ENCODE peak calls at places on chromosomes 4 and X, in seven cellular contexts. One of them, this sample, is unnamed.

GRCh38 chr4:144955104-144955503 is 142.9 kb downstream of the ANAPC10 start:
- DNase-seq in naive thymus-derived CD8-positive, alpha-beta T cell: no peak
- DNase-seq in GM04504: no peak
- DNase-seq in OCI-LY7: no peak
- DNase-seq in stromal cell of bone marrow: no peak
- DNase-seq in uterus: no peak
- DNase-seq in Right ventricle myocardium superior: no peak
- DNase-seq in this sample: no peak

GRCh38 chr4:123109129-123109528 is 186.7 kb upstream of the NUDT6 start:
- DNase-seq in naive thymus-derived CD8-positive, alpha-beta T cell: no peak
- DNase-seq in GM04504: no peak
- DNase-seq in OCI-LY7: no peak
- DNase-seq in stromal cell of bone marrow: no peak
- DNase-seq in uterus: no peak
- DNase-seq in Right ventricle myocardium superior: no peak
- DNase-seq in this sample: no peak

GRCh38 chr4:152187693-152188092 is 348.2 kb downstream of the FBXW7 start:
- DNase-seq in naive thymus-derived CD8-positive, alpha-beta T cell: no peak
- DNase-seq in GM04504: no peak
- DNase-seq in OCI-LY7: no peak
- DNase-seq in stromal cell of bone marrow: peak
- DNase-seq in uterus: no peak
- DNase-seq in Right ventricle myocardium superior: no peak
- DNase-seq in this sample: no peak

GRCh38 chr4:89111833-89112563 is 665 bp downstream of the TIGD2 start:
- DNase-seq in naive thymus-derived CD8-positive, alpha-beta T cell: no peak
- DNase-seq in GM04504: peak
- DNase-seq in OCI-LY7: no peak
- DNase-seq in stromal cell of bone marrow: no peak
- DNase-seq in uterus: no peak
- DNase-seq in Right ventricle myocardium superior: no peak
- DNase-seq in this sample: no peak

GRCh38 chrX:112837531-112837930 is 3.1 kb downstream of the AMOT start:
- DNase-seq in naive thymus-derived CD8-positive, alpha-beta T cell: no peak
- DNase-seq in GM04504: no peak
- DNase-seq in OCI-LY7: no peak
- DNase-seq in stromal cell of bone marrow: no peak
- DNase-seq in uterus: no peak
- DNase-seq in Right ventricle myocardium superior: no peak
- DNase-seq in this sample: no peak

GRCh38 chrX:122913134-122913533 is 270.9 kb upstream of the GRIA3 start:
- DNase-seq in naive thymus-derived CD8-positive, alpha-beta T cell: no peak
- DNase-seq in GM04504: no peak
- DNase-seq in OCI-LY7: no peak
- DNase-seq in stromal cell of bone marrow: no peak
- DNase-seq in uterus: no peak
- DNase-seq in Right ventricle myocardium superior: no peak
- DNase-seq in this sample: no peak

GRCh38 chrX:151919610-151920009 is 6.9 kb downstream of the MAGEA4 start:
- DNase-seq in naive thymus-derived CD8-positive, alpha-beta T cell: no peak
- DNase-seq in GM04504: no peak
- DNase-seq in OCI-LY7: no peak
- DNase-seq in stromal cell of bone marrow: no peak
- DNase-seq in uterus: no peak
- DNase-seq in Right ventricle myocardium superior: no peak
- DNase-seq in this sample: no peak

GRCh38 chr4:184216436-184217004 is 1.2 kb downstream of the ENPP6 start:
- DNase-seq in naive thymus-derived CD8-positive, alpha-beta T cell: no peak
- DNase-seq in GM04504: no peak
- DNase-seq in OCI-LY7: no peak
- DNase-seq in stromal cell of bone marrow: no peak
- DNase-seq in uterus: no peak
- DNase-seq in Right ventricle myocardium superior: no peak
- DNase-seq in this sample: no peak

GRCh38 chr4:150402968-150403367 is 179.0 kb upstream of the MAB21L2 start:
- DNase-seq in naive thymus-derived CD8-positive, alpha-beta T cell: no peak
- DNase-seq in GM04504: no peak
- DNase-seq in OCI-LY7: peak
- DNase-seq in stromal cell of bone marrow: no peak
- DNase-seq in uterus: no peak
- DNase-seq in Right ventricle myocardium superior: peak
- DNase-seq in this sample: no peak

GRCh38 chr4:85474818-85475630 is at the start of gene ARHGAP24:
- DNase-seq in naive thymus-derived CD8-positive, alpha-beta T cell: peak
- DNase-seq in GM04504: peak
- DNase-seq in OCI-LY7: peak
- DNase-seq in stromal cell of bone marrow: peak
- DNase-seq in uterus: peak
- DNase-seq in Right ventricle myocardium superior: peak
- DNase-seq in this sample: peak

GRCh38 chr4:40292313-40292759 is 42.8 kb upstream of the CHRNA9 start:
- DNase-seq in naive thymus-derived CD8-positive, alpha-beta T cell: no peak
- DNase-seq in GM04504: no peak
- DNase-seq in OCI-LY7: peak
- DNase-seq in stromal cell of bone marrow: peak
- DNase-seq in uterus: no peak
- DNase-seq in Right ventricle myocardium superior: no peak
- DNase-seq in this sample: no peak

GRCh38 chrX:15616531-15616930 is 15.8 kb upstream of the ACE2 start:
- DNase-seq in naive thymus-derived CD8-positive, alpha-beta T cell: no peak
- DNase-seq in GM04504: no peak
- DNase-seq in OCI-LY7: no peak
- DNase-seq in stromal cell of bone marrow: no peak
- DNase-seq in uterus: no peak
- DNase-seq in Right ventricle myocardium superior: peak
- DNase-seq in this sample: no peak

GRCh38 chrX:153703036-153703370 is 15.3 kb downstream of the SLC6A8 start:
- DNase-seq in naive thymus-derived CD8-positive, alpha-beta T cell: no peak
- DNase-seq in GM04504: no peak
- DNase-seq in OCI-LY7: no peak
- DNase-seq in stromal cell of bone marrow: no peak
- DNase-seq in uterus: peak
- DNase-seq in Right ventricle myocardium superior: peak
- DNase-seq in this sample: no peak

GRCh38 chrX:9746148-9746880 is 19.3 kb downstream of the GPR143 start:
- DNase-seq in naive thymus-derived CD8-positive, alpha-beta T cell: no peak
- DNase-seq in GM04504: peak
- DNase-seq in OCI-LY7: no peak
- DNase-seq in stromal cell of bone marrow: no peak
- DNase-seq in uterus: no peak
- DNase-seq in Right ventricle myocardium superior: no peak
- DNase-seq in this sample: no peak

GRCh38 chrX:41033299-41033698 is 51.9 kb upstream of the USP9X start:
- DNase-seq in naive thymus-derived CD8-positive, alpha-beta T cell: no peak
- DNase-seq in GM04504: no peak
- DNase-seq in OCI-LY7: no peak
- DNase-seq in stromal cell of bone marrow: no peak
- DNase-seq in uterus: no peak
- DNase-seq in Right ventricle myocardium superior: no peak
- DNase-seq in this sample: no peak

GRCh38 chrX:34874763-34875162 is 67.8 kb upstream of the FAM47B start:
- DNase-seq in naive thymus-derived CD8-positive, alpha-beta T cell: no peak
- DNase-seq in GM04504: no peak
- DNase-seq in OCI-LY7: no peak
- DNase-seq in stromal cell of bone marrow: no peak
- DNase-seq in uterus: no peak
- DNase-seq in Right ventricle myocardium superior: no peak
- DNase-seq in this sample: no peak

GRCh38 chr4:37434469-37434868 is 189.9 kb downstream of the NWD2 start:
- DNase-seq in naive thymus-derived CD8-positive, alpha-beta T cell: no peak
- DNase-seq in GM04504: no peak
- DNase-seq in OCI-LY7: no peak
- DNase-seq in stromal cell of bone marrow: no peak
- DNase-seq in uterus: no peak
- DNase-seq in Right ventricle myocardium superior: no peak
- DNase-seq in this sample: no peak

GRCh38 chrX:143788265-143788664 is 67.7 kb upstream of the SPANXN2 start:
- DNase-seq in naive thymus-derived CD8-positive, alpha-beta T cell: no peak
- DNase-seq in GM04504: no peak
- DNase-seq in OCI-LY7: peak
- DNase-seq in stromal cell of bone marrow: no peak
- DNase-seq in uterus: no peak
- DNase-seq in Right ventricle myocardium superior: no peak
- DNase-seq in this sample: no peak

GRCh38 chrX:19958530-19959486 is 32.1 kb downstream of the BCLAF3 start:
- DNase-seq in naive thymus-derived CD8-positive, alpha-beta T cell: no peak
- DNase-seq in GM04504: no peak
- DNase-seq in OCI-LY7: no peak
- DNase-seq in stromal cell of bone marrow: no peak
- DNase-seq in uterus: no peak
- DNase-seq in Right ventricle myocardium superior: no peak
- DNase-seq in this sample: no peak

GRCh38 chr4:165682621-165683020 is 190.4 kb upstream of the TLL1 start:
- DNase-seq in naive thymus-derived CD8-positive, alpha-beta T cell: no peak
- DNase-seq in GM04504: no peak
- DNase-seq in OCI-LY7: no peak
- DNase-seq in stromal cell of bone marrow: no peak
- DNase-seq in uterus: no peak
- DNase-seq in Right ventricle myocardium superior: no peak
- DNase-seq in this sample: no peak

GRCh38 chr4:23320881-23321612 is 568.8 kb downstream of the PPARGC1A start:
- DNase-seq in naive thymus-derived CD8-positive, alpha-beta T cell: no peak
- DNase-seq in GM04504: no peak
- DNase-seq in OCI-LY7: no peak
- DNase-seq in stromal cell of bone marrow: no peak
- DNase-seq in uterus: no peak
- DNase-seq in Right ventricle myocardium superior: no peak
- DNase-seq in this sample: no peak

GRCh38 chrX:113059714-113060113 is 219.1 kb upstream of the AMOT start:
- DNase-seq in naive thymus-derived CD8-positive, alpha-beta T cell: no peak
- DNase-seq in GM04504: no peak
- DNase-seq in OCI-LY7: no peak
- DNase-seq in stromal cell of bone marrow: no peak
- DNase-seq in uterus: no peak
- DNase-seq in Right ventricle myocardium superior: peak
- DNase-seq in this sample: no peak

GRCh38 chr4:169092889-169093522 is 83.0 kb upstream of the CBR4 start:
- DNase-seq in naive thymus-derived CD8-positive, alpha-beta T cell: no peak
- DNase-seq in GM04504: no peak
- DNase-seq in OCI-LY7: no peak
- DNase-seq in stromal cell of bone marrow: no peak
- DNase-seq in uterus: no peak
- DNase-seq in Right ventricle myocardium superior: no peak
- DNase-seq in this sample: no peak

GRCh38 chr4:36269116-36269515 is 12.3 kb upstream of the DTHD1 start:
- DNase-seq in naive thymus-derived CD8-positive, alpha-beta T cell: no peak
- DNase-seq in GM04504: no peak
- DNase-seq in OCI-LY7: no peak
- DNase-seq in stromal cell of bone marrow: no peak
- DNase-seq in uterus: no peak
- DNase-seq in Right ventricle myocardium superior: no peak
- DNase-seq in this sample: no peak

GRCh38 chrX:538311-538710 is 92.3 kb upstream of the SHOX start:
- DNase-seq in naive thymus-derived CD8-positive, alpha-beta T cell: no peak
- DNase-seq in GM04504: no peak
- DNase-seq in OCI-LY7: no peak
- DNase-seq in stromal cell of bone marrow: no peak
- DNase-seq in uterus: no peak
- DNase-seq in Right ventricle myocardium superior: no peak
- DNase-seq in this sample: no peak

GRCh38 chr4:77146426-77147399 is 10.3 kb upstream of the CCNG2 start:
- DNase-seq in naive thymus-derived CD8-positive, alpha-beta T cell: no peak
- DNase-seq in GM04504: no peak
- DNase-seq in OCI-LY7: peak
- DNase-seq in stromal cell of bone marrow: no peak
- DNase-seq in uterus: no peak
- DNase-seq in Right ventricle myocardium superior: no peak
- DNase-seq in this sample: no peak

GRCh38 chr4:102564399-102564921 is 63.3 kb downstream of the NFKB1 start:
- DNase-seq in naive thymus-derived CD8-positive, alpha-beta T cell: no peak
- DNase-seq in GM04504: peak
- DNase-seq in OCI-LY7: no peak
- DNase-seq in stromal cell of bone marrow: peak
- DNase-seq in uterus: no peak
- DNase-seq in Right ventricle myocardium superior: no peak
- DNase-seq in this sample: no peak

GRCh38 chr4:158670975-158671664 is 567 bp downstream of the C4orf46 start:
- DNase-seq in naive thymus-derived CD8-positive, alpha-beta T cell: peak
- DNase-seq in GM04504: peak
- DNase-seq in OCI-LY7: peak
- DNase-seq in stromal cell of bone marrow: peak
- DNase-seq in uterus: peak
- DNase-seq in Right ventricle myocardium superior: peak
- DNase-seq in this sample: no peak

GRCh38 chr4:183249854-183250253 is 70.2 kb downstream of the CLDN22 start:
- DNase-seq in naive thymus-derived CD8-positive, alpha-beta T cell: no peak
- DNase-seq in GM04504: no peak
- DNase-seq in OCI-LY7: peak
- DNase-seq in stromal cell of bone marrow: no peak
- DNase-seq in uterus: no peak
- DNase-seq in Right ventricle myocardium superior: no peak
- DNase-seq in this sample: no peak

GRCh38 chrX:110317820-110318663 is at the start of gene AMMECR1:
- DNase-seq in naive thymus-derived CD8-positive, alpha-beta T cell: peak
- DNase-seq in GM04504: peak
- DNase-seq in OCI-LY7: peak
- DNase-seq in stromal cell of bone marrow: peak
- DNase-seq in uterus: peak
- DNase-seq in Right ventricle myocardium superior: peak
- DNase-seq in this sample: peak

GRCh38 chrX:119677654-119677981 is 15.3 kb downstream of the SEPTIN6 start:
- DNase-seq in naive thymus-derived CD8-positive, alpha-beta T cell: no peak
- DNase-seq in GM04504: no peak
- DNase-seq in OCI-LY7: peak
- DNase-seq in stromal cell of bone marrow: no peak
- DNase-seq in uterus: no peak
- DNase-seq in Right ventricle myocardium superior: no peak
- DNase-seq in this sample: no peak

GRCh38 chr4:6198278-6198677 is 2.1 kb downstream of the JAKMIP1 start:
- DNase-seq in naive thymus-derived CD8-positive, alpha-beta T cell: no peak
- DNase-seq in GM04504: no peak
- DNase-seq in OCI-LY7: no peak
- DNase-seq in stromal cell of bone marrow: no peak
- DNase-seq in uterus: no peak
- DNase-seq in Right ventricle myocardium superior: no peak
- DNase-seq in this sample: no peak

GRCh38 chrX:42967681-42968080 is 189.7 kb upstream of the PPP1R2C start:
- DNase-seq in naive thymus-derived CD8-positive, alpha-beta T cell: no peak
- DNase-seq in GM04504: no peak
- DNase-seq in OCI-LY7: no peak
- DNase-seq in stromal cell of bone marrow: no peak
- DNase-seq in uterus: no peak
- DNase-seq in Right ventricle myocardium superior: no peak
- DNase-seq in this sample: no peak

GRCh38 chr4:7900351-7900750 is 39.3 kb downstream of the AFAP1 start:
- DNase-seq in naive thymus-derived CD8-positive, alpha-beta T cell: no peak
- DNase-seq in GM04504: no peak
- DNase-seq in OCI-LY7: no peak
- DNase-seq in stromal cell of bone marrow: no peak
- DNase-seq in uterus: no peak
- DNase-seq in Right ventricle myocardium superior: no peak
- DNase-seq in this sample: no peak

GRCh38 chrX:85243761-85244410 is at the start of the genes SATL1 and ZNF711:
- DNase-seq in naive thymus-derived CD8-positive, alpha-beta T cell: peak
- DNase-seq in GM04504: no peak
- DNase-seq in OCI-LY7: peak
- DNase-seq in stromal cell of bone marrow: no peak
- DNase-seq in uterus: peak
- DNase-seq in Right ventricle myocardium superior: peak
- DNase-seq in this sample: peak

GRCh38 chr4:154366956-154367355 is 124.6 kb downstream of the DCHS2 start:
- DNase-seq in naive thymus-derived CD8-positive, alpha-beta T cell: no peak
- DNase-seq in GM04504: no peak
- DNase-seq in OCI-LY7: no peak
- DNase-seq in stromal cell of bone marrow: no peak
- DNase-seq in uterus: no peak
- DNase-seq in Right ventricle myocardium superior: no peak
- DNase-seq in this sample: no peak

This sample was measured in activated naive CD8-positive, alpha-beta T cell treated with anti-CD3 and anti-CD28 coated beads, Interleukin-2, amount 10 ng/mL, durations not matched to agents 7 days and 5 days.